ENCODE peak calls at places on chromosome 18, in four cellular contexts. C is Peyer's patch, L is trophoblast cell, F is left ventricle myocardium inferior. I is an unnamed sample.

GRCh38 chr18:2914844-2915243 is 68.0 kb downstream of the EMILIN2 start:
- DNase-seq in C (no peak), L (no peak), F (no peak), I (no peak)

GRCh38 chr18:39840406-39840805 is 2114.6 kb upstream of the PIK3C3 start:
- DNase-seq in C (no peak), L (peak; percentile 90), F (no peak), I (no peak)

GRCh38 chr18:10140928-10141327 is 227.1 kb downstream of the VAPA start:
- DNase-seq in C (no peak), L (peak; percentile 49), F (no peak), I (no peak)

GRCh38 chr18:51068111-51068510 is 38.1 kb downstream of the SMAD4 start:
- DNase-seq in C (no peak), L (peak; percentile 49), F (no peak), I (no peak)

GRCh38 chr18:70981400-70982140 is 692.7 kb downstream of the SOCS6 start:
- DNase-seq in C (no peak), L (no peak), F (no peak), I (no peak)

GRCh38 chr18:13220326-13220991 is 1.9 kb downstream of the LDLRAD4 start:
- DNase-seq in C (no peak), L (peak; percentile 20), F (peak; percentile 32), I (no peak)

GRCh38 chr18:57581301-57581934 is 5.1 kb downstream of the FECH start:
- DNase-seq in C (peak; percentile 54), L (peak; percentile 8), F (no peak), I (peak; percentile 20)

GRCh38 chr18:46042571-46043123 is 29.4 kb downstream of the PSTPIP2 start:
- DNase-seq in C (no peak), L (no peak), F (no peak), I (no peak)

GRCh38 chr18:13276530-13277520 is 58.3 kb downstream of the LDLRAD4 start:
- DNase-seq in C (no peak), L (no peak), F (no peak), I (no peak)

GRCh38 chr18:8951491-8951890 is 151.0 kb upstream of the NDUFV2 start:
- DNase-seq in C (peak; percentile 22), L (no peak), F (no peak), I (no peak)

GRCh38 chr18:47203626-47204464 is 27.7 kb upstream of the IER3IP1 start:
- DNase-seq in C (no peak), L (peak; percentile 22), F (no peak), I (no peak)

GRCh38 chr18:49584431-49584830 is 22.6 kb downstream of the LIPG start:
- DNase-seq in C (no peak), L (no peak), F (no peak), I (no peak)

GRCh38 chr18:79528846-79529245 is 133.1 kb downstream of the NFATC1 start:
- DNase-seq in C (peak; percentile 74), L (peak; percentile 96), F (peak; percentile 54), I (peak; percentile 75)

GRCh38 chr18:433960-434359 is 66.5 kb downstream of the COLEC12 start:
- DNase-seq in C (no peak), L (no peak), F (no peak), I (no peak)

GRCh38 chr18:42545825-42546224 is 569.7 kb downstream of the RIT2 start:
- DNase-seq in C (no peak), L (peak; percentile 37), F (no peak), I (no peak)

GRCh38 chr18:58205087-58205779 is 161.2 kb downstream of the NEDD4L start:
- DNase-seq in C (no peak), L (peak; percentile 62), F (no peak), I (no peak)

GRCh38 chr18:68447286-68447685 is 267.6 kb downstream of the TMX3 start:
- DNase-seq in C (no peak), L (peak; percentile 57), F (no peak), I (no peak)

GRCh38 chr18:48913201-48913600 is 37.6 kb downstream of the SMAD7 start:
- DNase-seq in C (peak; percentile 48), L (no peak), F (no peak), I (peak; percentile 20)

GRCh38 chr18:21949326-21950015 is 208.9 kb downstream of the MIB1 start:
- DNase-seq in C (no peak), L (no peak), F (no peak), I (no peak)
- H3K4me1 ChIP-seq in C (no peaks in the 10 kb centered on the region), L (no peaks in the 10 kb centered on the region), F (no peaks in the 10 kb centered on the region), I (no peaks in the 10 kb centered on the region)

GRCh38 chr18:64717026-64717425 is 568.1 kb upstream of the LINC00305 start:
- DNase-seq in C (no peak), L (no peak), F (no peak), I (no peak)
- H3K4me1 ChIP-seq in C (no peaks in the 10 kb centered on the region), L (no peaks in the 10 kb centered on the region), F (no peaks in the 10 kb centered on the region), I (no peaks in the 10 kb centered on the region)

DNA sequence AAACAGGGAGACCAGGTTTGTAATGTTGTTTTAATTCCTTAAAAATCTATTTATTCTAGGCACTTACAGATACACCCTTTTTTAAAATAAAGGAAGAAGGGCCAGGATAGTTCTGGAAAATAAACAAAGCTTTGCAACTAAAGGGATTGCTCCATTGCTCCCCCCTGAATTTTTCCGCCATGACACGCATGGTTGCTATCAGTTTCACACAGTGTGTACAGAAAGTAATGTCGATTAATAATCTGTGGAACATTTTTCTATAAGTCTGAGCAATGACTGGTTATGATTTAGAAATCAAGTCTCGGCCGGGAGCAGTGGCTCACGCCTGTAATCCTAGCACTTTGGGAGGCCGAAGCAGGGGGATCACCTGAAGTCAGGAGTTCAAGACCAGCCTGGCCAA is 90.8 kb downstream of the GAREM1 start:
- DNase-seq in C (no peak), L (no peak), F (no peak), I (no peak)
- H3K4me1 ChIP-seq in C (no peaks in the 10 kb centered on the region), L (peaks cover 6% of the 10 kb centered on the region), F (peaks cover 46% of the 10 kb centered on the region), I (no peaks in the 10 kb centered on the region)

GRCh38 chr18:62982600-62983251 is 267.4 kb downstream of the PHLPP1 start:
- DNase-seq in C (peak; percentile 42), L (peak; percentile 62), F (no peak), I (peak; percentile 36)
- H3K4me1 ChIP-seq in C (peaks cover 6% of the 10 kb centered on the region), L (no peaks in the 10 kb centered on the region), F (peaks cover 8% of the 10 kb centered on the region), I (peaks cover 5% of the 10 kb centered on the region)

GRCh38 chr18:23141022-23141999 is 6.0 kb downstream of the CABLES1 start:
- DNase-seq in C (no peak), L (no peak), F (peak; percentile 41), I (no peak)
- H3K4me1 ChIP-seq in C (peaks cover 51% of the 10 kb centered on the region), L (peaks cover 22% of the 10 kb centered on the region), F (peaks cover 49% of the 10 kb centered on the region), I (no peaks in the 10 kb centered on the region)

I was measured in CD8-positive, alpha-beta memory T cell.